ENCODE peak calls at places on chromosomes 3 and 15, in four cellular contexts. N, C, G and X are unnamed samples.

GRCh38 chr3:174329321-174329720 is 529.8 kb upstream of the NAALADL2 start:
- DNase-seq in N (no peak), G (no peak), C (no peak), X (no peak)

GRCh38 chr3:154217663-154218062 is 96.5 kb downstream of the ARHGEF26 start:
- DNase-seq in C (no peak), N (no peak), G (no peak), X (no peak)

GRCh38 chr3:156670077-156670476 is 4.3 kb upstream of the TIPARP start:
- DNase-seq in G (no peak), N (no peak), C (no peak), X (no peak)

GRCh38 chr3:51082363-51082762 is 302.7 kb upstream of the MANF start:
- DNase-seq in C (no peak), G (no peak), N (no peak), X (no peak)

GRCh38 chr3:175150812-175151411 is 291.8 kb downstream of the NAALADL2 start:
- DNase-seq in G (no peak), N (no peak), C (peak), X (no peak)

GRCh38 chr15:33234019-33234418 is 39.5 kb upstream of the FMN1 start:
- DNase-seq in N (peak), G (no peak), C (no peak), X (no peak)

GRCh38 chr15:32956006-32956405 is 238.2 kb downstream of the GREM1 start:
- DNase-seq in C (no peak), G (no peak), N (no peak), X (no peak)

GRCh38 chr15:64828985-64829384 is 3.5 kb upstream of the PIF1 start:
- DNase-seq in G (no peak), C (no peak), N (no peak), X (no peak)

GRCh38 chr3:79461129-79461792 is 306.5 kb downstream of the ROBO1 start:
- DNase-seq in G (no peak), N (no peak), C (no peak), X (no peak)

DNA sequence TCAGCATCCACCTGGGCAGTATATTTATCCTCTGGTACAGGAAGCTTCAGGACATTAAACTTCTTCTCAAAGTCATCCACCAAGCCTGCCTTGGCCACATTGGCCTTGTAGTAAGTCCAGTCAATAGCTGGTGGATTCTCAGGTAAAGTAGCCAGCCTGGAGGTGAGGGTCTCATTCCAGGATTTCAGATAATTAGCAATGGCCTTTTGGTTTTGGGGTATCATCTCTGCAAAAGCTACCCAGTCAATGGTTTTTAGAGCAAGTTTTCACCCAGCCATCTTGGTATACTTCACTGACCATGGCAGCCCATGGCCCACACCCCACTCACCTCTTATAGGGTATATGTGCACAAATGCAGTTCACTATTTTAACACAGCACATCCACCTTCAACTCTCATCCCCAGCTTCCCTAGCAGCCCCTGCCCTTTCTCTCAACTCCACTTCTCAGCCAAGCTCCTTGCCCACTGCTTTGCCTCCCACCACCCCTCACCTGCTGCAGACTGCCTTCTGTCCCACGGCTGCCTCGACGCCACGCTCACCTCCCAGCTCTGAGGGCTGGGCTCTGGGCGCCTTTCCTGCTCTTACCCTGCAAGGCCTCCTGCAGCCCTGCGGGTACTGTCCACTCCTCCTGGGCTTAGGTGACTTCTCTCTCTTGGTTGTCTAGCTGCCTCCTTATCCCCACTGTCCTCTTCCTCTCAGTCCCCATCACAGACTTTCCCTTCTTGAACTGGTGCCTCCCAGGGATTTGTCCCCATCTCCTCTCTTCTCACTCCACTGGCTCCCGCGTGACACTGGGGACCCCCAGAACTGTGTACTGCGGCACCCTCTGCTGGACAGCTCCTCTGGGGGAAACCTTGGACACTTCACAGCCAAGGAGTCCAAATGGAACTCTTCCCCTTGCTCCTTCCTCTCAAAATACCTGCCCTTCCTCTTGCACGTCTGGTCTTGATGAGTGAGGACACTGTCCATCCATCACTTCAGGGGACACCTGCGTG is 1.7 kb upstream of the TGM5 start:
- DNase-seq in G (no peak), C (no peak), N (no peak), X (no peak)
- TF ChIP-seq CTCF in G (peak), C (no peak), N (no peak), X (no peak)

GRCh38 chr15:56866798-56867197 is 51.6 kb upstream of the TCF12 start:
- DNase-seq in N (no peak), G (no peak), C (no peak), X (no peak)

GRCh38 chr15:56871180-56871579 is 47.3 kb upstream of the TCF12 start:
- DNase-seq in G (no peak), C (no peak), N (no peak), X (no peak)

GRCh38 chr15:56869573-56869972 is 48.9 kb upstream of the TCF12 start:
- DNase-seq in N (peak), C (no peak), G (peak), X (no peak)

GRCh38 chr15:56871867-56872266 is 46.6 kb upstream of the TCF12 start:
- DNase-seq in G (no peak), N (no peak), C (no peak), X (no peak)

GRCh38 chr15:56868251-56868650 is 50.2 kb upstream of the TCF12 start:
- DNase-seq in G (no peak), N (no peak), C (no peak), X (no peak)
- TF ChIP-seq CTCF in G (no peak), N (no peak), C (no peak), X (no peak)

DNA sequence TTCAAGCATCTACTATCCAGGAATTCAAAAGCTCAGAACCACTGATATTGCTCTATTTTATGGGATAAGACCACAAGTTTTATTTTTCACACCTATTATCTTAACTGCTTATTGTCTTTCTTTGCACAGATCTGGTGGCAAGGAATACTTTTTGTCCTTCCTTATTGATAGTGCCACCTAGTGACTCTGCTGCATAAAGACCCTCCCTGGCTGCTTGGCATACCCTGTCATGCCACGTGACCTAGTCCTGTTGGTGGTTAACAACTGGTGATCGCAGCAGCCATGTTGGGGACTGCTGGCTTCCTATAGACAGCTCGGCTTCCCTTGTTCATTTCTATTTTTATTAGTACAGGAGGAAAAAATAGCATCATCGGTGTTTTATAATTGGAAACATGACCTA is 236.3 kb downstream of the MEX3B start:
- DNase-seq in G (no peak), N (no peak), C (no peak), X (no peak)
- TF ChIP-seq CTCF in G (no peak), N (no peak), C (no peak), X (no peak)

GRCh38 chr3:126081618-126082333 is 2.1 kb downstream of the SLC41A3 start:
- DNase-seq in G (no peak), C (peak), N (no peak), X (no peak)
- TF ChIP-seq CTCF in G (peak), C (no peak), N (peak), X (no peak)

GRCh38 chr3:111070772-111071256 is 802 bp upstream of the NECTIN3 start:
- DNase-seq in N (no peak), C (peak), G (no peak), X (no peak)
- TF ChIP-seq CTCF in N (no peak), C (no peak), G (no peak), X (no peak)

DNA sequence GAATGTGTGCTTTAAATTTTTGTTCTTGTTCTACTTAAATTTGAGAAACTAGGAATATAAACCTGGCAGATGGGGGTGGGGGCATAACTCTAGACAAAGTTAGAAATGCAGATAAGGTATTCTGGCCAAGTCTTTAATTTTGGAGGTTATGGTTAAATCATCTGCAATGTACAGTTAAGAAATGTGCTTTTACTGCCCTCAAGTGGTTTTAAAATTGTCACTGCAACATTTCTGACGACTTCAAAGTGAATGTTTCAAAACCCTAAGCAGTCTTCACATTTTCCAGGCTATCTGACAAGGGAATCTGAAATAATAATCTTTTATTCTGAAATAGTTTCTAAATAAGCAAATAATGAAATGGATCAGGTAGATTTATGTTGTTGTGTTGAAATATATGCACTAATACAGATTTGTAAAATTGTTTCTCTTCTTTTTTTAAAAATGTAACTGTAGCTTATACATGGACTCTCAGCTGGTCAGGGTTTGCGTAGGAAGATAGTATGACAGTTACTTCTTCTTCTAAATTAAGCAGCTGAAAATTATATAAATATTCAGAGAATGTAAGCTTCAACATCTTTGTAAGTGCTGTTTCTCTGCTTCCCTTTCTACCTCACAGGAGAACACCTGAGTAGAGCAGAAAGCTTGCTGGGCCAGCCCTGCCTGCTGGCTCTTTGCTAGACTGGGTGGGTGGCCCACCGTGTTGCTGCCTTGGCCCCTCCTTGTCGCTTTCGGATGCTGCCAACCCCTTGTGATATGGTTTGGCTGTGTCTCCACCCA is 45.0 kb downstream of the SUCNR1 start:
- DNase-seq in N (no peak), C (no peak), G (no peak), X (no peak)
- TF ChIP-seq CTCF in N (peak), C (peak), G (peak), X (peak)